ENCODE peak calls at places on chromosomes 12 and 14, in eight cellular contexts. O is cardiac muscle cell, N is H7, M is bronchial epithelial cell, F is ELR, I is coronary artery, Y is heart right ventricle, W is body of pancreas. U is an unnamed sample.

GRCh38 chr12:109329710-109330109 is 18.0 kb upstream of the MYO1H start:
- DNase-seq in I (no peak), O (no peak), N (no peak), Y (no peak), F (no peak), M (no peak), W (no peak), U (no peak)

GRCh38 chr12:53478865-53479264 is 20.4 kb downstream of the MAP3K12 start:
- DNase-seq in I (peak; percentile 0), W (no peak), O (no peak), N (no peak), Y (no peak), M (no peak), F (no peak), U (no peak)

GRCh38 chr12:11822071-11822818 is 172.8 kb downstream of the ETV6 start:
- DNase-seq in I (no peak), Y (no peak), M (peak; percentile 52), O (no peak), W (peak; percentile 40), N (no peak), F (peak; percentile 60), U (peak; percentile 10)

GRCh38 chr12:4164591-4165558 is 108.7 kb upstream of the CCND2 start:
- DNase-seq in F (peak; percentile 83), O (peak; percentile 52), I (no peak), M (peak; percentile 69), N (peak; percentile 82), W (no peak), Y (peak; percentile 62), U (peak; percentile 84)

GRCh38 chr12:57810450-57810849 is 8.1 kb downstream of the AVIL start:
- DNase-seq in Y (no peak), I (no peak), F (peak; percentile 65), W (peak; percentile 39), O (no peak), N (no peak), M (peak; percentile 87), U (no peak)

GRCh38 chr14:56295743-56296142 is 177.5 kb downstream of the PELI2 start:
- DNase-seq in M (peak; percentile 51), F (no peak), I (no peak), W (no peak), N (no peak), Y (no peak), O (no peak), U (no peak)

GRCh38 chr14:100028990-100029677 is 36.1 kb upstream of the EVL start:
- DNase-seq in O (no peak), W (no peak), N (no peak), M (no peak), Y (no peak), F (peak; percentile 35), I (no peak), U (no peak)

GRCh38 chr12:12070674-12071661 is at the start of gene BCL2L14:
- DNase-seq in F (no peak), M (peak; percentile 42), O (no peak), W (peak; percentile 35), N (peak; percentile 49), I (no peak), Y (no peak), U (no peak)

GRCh38 chr12:107780298-107780697 is 5.8 kb downstream of the ASCL4 start:
- DNase-seq in M (no peak), I (no peak), W (no peak), O (no peak), N (no peak), F (no peak), Y (no peak), U (no peak)

GRCh38 chr12:52053570-52054209 is 2.4 kb downstream of the NR4A1 start:
- DNase-seq in F (no peak), O (no peak), I (peak; percentile 87), Y (peak; percentile 35), N (peak; percentile 40), W (no peak), M (no peak), U (no peak)

GRCh38 chr12:130658561-130658960 is 57.5 kb downstream of the RIMBP2 start:
- DNase-seq in F (no peak), O (no peak), I (no peak), M (no peak), W (no peak), Y (no peak), N (no peak), U (no peak)

GRCh38 chr12:54159140-54159539 is 29.6 kb downstream of the SMUG1 start:
- DNase-seq in O (peak; percentile 51), Y (no peak), M (peak; percentile 13), F (peak; percentile 15), I (no peak), W (peak; percentile 18), N (peak; percentile 96), U (no peak)

GRCh38 chr12:50739611-50740010 is 24.3 kb upstream of the ATF1 start:
- DNase-seq in O (no peak), F (peak; percentile 87), N (no peak), M (no peak), Y (no peak), I (no peak), W (no peak), U (no peak)

GRCh38 chr12:52436000-52436827 is 2.0 kb upstream of the KRT75 start:
- DNase-seq in Y (no peak), M (peak; percentile 96), F (no peak), O (peak; percentile 62), N (no peak), I (no peak), W (peak; percentile 42), U (no peak)

GRCh38 chr14:53751650-53752049 is 205.0 kb downstream of the BMP4 start:
- DNase-seq in Y (peak; percentile 12), F (no peak), O (no peak), M (no peak), W (no peak), N (no peak), I (no peak), U (no peak)

GRCh38 chr12:16349132-16349463 is 1.7 kb downstream of the MGST1 start:
- DNase-seq in M (peak; percentile 88), I (peak; percentile 78), N (no peak), W (peak; percentile 76), O (no peak), F (peak; percentile 85), Y (no peak), U (no peak)

GRCh38 chr14:65849558-65849957 is 437.0 kb downstream of the FUT8 start:
- DNase-seq in I (no peak), F (no peak), W (no peak), O (peak; percentile 38), M (no peak), Y (no peak), N (no peak), U (no peak)

GRCh38 chr14:91417983-91418386 is 365 bp upstream of the CCDC88C start:
- DNase-seq in O (no peak), F (no peak), I (no peak), M (no peak), N (peak; percentile 87), W (peak; percentile 46), Y (no peak), U (peak; percentile 86)

U was measured in stimulated activated effector memory CD8-positive, alpha-beta T cell treated with anti-CD3 and anti-CD28 coated beads, Interleukin-12 subunit alpha, Interleukin-12 subunit beta, amount 100 ng/mL, for 72 hours.